ENCODE peak calls at places on chromosomes 2 and 18, in five cellular contexts. R, W, B, C and H are unnamed samples.

GRCh38 chr2:39875914-39876267 is 96.8 kb upstream of the THUMPD2 start:
- DNase-seq in R (no peak), W (no peak), B (no peak), C (no peak), H (no peak)

GRCh38 chr2:199975297-199975895 is 20.0 kb downstream of the MAIP1 start:
- DNase-seq in R (no peak), W (no peak), B (no peak), C (no peak), H (no peak)

GRCh38 chr18:55415258-55415871 is 172.6 kb downstream of the TCF4 start:
- DNase-seq in R (peak; percentile 82), W (peak; percentile 86), B (peak; percentile 86), C (peak; percentile 96), H (peak; percentile 61)

GRCh38 chr18:41140506-41140905 is 814.5 kb upstream of the PIK3C3 start:
- DNase-seq in R (no peak), W (no peak), B (no peak), C (no peak), H (no peak)

GRCh38 chr2:172588931-172589330 is 33.0 kb downstream of the PDK1 start:
- DNase-seq in R (no peak), W (peak; percentile 23), B (no peak), C (no peak), H (no peak)

GRCh38 chr2:47221039-47221438 is 65.9 kb upstream of the STPG4 start:
- DNase-seq in R (no peak), W (no peak), B (no peak), C (no peak), H (no peak)

GRCh38 chr2:189350515-189351209 is 90.6 kb upstream of the WDR75 start:
- DNase-seq in R (no peak), W (no peak), B (no peak), C (no peak), H (no peak)

GRCh38 chr2:61670591-61671503 is 132.7 kb upstream of the XPO1 start:
- DNase-seq in R (peak; percentile 49), W (peak; percentile 37), B (peak; percentile 63), C (peak; percentile 70), H (no peak)

GRCh38 chr2:78541451-78542267 is 483.8 kb upstream of the REG3G start:
- DNase-seq in R (no peak), W (no peak), B (no peak), C (no peak), H (no peak)

GRCh38 chr2:84297155-84297554 is 161.9 kb downstream of the SUCLG1 start:
- DNase-seq in R (peak; percentile 77), W (no peak), B (no peak), C (no peak), H (no peak)

GRCh38 chr18:33983126-33983525 is 241.6 kb downstream of the NOL4 start:
- DNase-seq in R (no peak), W (no peak), B (no peak), C (no peak), H (no peak)

GRCh38 chr2:30398488-30398887 is 48.6 kb upstream of the LCLAT1 start:
- DNase-seq in R (no peak), W (no peak), B (no peak), C (no peak), H (no peak)

GRCh38 chr2:164657129-164657528 is 35.8 kb upstream of the GRB14 start:
- DNase-seq in R (no peak), W (no peak), B (no peak), C (no peak), H (no peak)

GRCh38 chr2:174902491-174903242 is 102.5 kb downstream of the CHN1 start:
- DNase-seq in R (no peak), W (no peak), B (no peak), C (no peak), H (no peak)

GRCh38 chr2:70959851-70960832 is 18.3 kb upstream of the ANKRD53 start:
- DNase-seq in R (no peak), W (peak; percentile 11), B (peak; percentile 20), C (peak; percentile 88), H (peak; percentile 36)

DNA sequence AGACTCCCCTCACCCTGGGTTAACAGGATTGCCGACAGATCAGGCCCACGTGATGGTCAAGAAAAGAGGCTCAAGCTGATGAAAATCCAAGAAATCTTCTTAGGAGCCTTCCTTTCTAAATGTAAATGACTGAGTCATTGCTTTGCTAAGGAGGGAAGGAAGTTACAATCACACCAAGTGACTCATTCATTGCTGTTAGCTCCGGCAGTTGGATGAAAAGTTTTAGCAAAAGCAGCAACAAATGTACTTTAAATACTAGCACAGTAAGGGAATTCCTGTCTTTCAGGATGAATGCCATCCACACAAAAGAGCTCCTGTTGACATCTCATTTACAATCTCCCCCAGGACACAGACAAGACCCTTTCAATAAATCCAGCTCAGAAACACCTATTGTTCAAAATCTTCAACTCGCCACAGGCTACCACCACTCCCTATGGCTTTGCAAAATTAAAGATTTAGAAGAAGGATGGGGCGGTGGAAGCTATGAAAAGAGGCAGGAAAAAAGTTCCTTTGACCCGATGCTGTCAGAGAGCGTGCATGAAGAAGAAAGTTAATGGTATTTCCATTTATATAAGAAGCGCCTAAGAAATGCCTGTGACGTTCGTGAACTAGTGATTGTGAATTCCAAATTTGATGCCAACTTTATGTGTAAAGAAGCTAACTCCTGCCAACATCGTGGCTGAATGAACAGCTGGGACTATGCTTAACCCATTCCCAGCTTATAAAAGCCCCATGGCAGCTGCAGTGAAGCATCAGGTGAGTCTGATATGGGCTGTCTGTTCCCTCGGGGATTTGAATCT is 153.7 kb downstream of the TGIF1 start:
- DNase-seq in R (no peak), W (peak; percentile 62), B (peak; percentile 55), C (no peak), H (no peak)
- TF ChIP-seq POLR2AphosphoS5 in R (peak; percentile 86), W (peak; percentile 17), B (peak; percentile 85), C (peak; percentile 49), H (no peak)

GRCh38 chr18:50586710-50587109 is 26.8 kb downstream of the MAPK4 start:
- DNase-seq in R (no peak), W (no peak), B (no peak), C (no peak), H (no peak)
- TF ChIP-seq CTCF in R (no peak), W (no peak), B (no peak), C (no peak), H (no peak)

GRCh38 chr2:98501223-98501622 is 56.6 kb downstream of the INPP4A start:
- DNase-seq in R (no peak), W (no peak), B (no peak), C (no peak), H (no peak)

GRCh38 chr2:98500561-98500960 is 55.9 kb downstream of the INPP4A start:
- DNase-seq in R (no peak), W (no peak), B (no peak), C (no peak), H (no peak)

GRCh38 chr2:98502556-98503335 is 58.1 kb downstream of the INPP4A start:
- DNase-seq in R (no peak), W (no peak), B (no peak), C (no peak), H (no peak)

GRCh38 chr2:98503481-98504096 is 58.9 kb downstream of the INPP4A start:
- DNase-seq in R (no peak), W (no peak), B (no peak), C (no peak), H (no peak)

GRCh38 chr2:98501896-98502295 is 57.2 kb downstream of the INPP4A start:
- DNase-seq in R (no peak), W (no peak), B (no peak), C (no peak), H (no peak)
- TF ChIP-seq POLR2A in R (no peak), W (no peak), B (no peak), C (no peak), H (no peak)

GRCh38 chr2:25129901-25130520 is 38.4 kb downstream of the POMC start:
- DNase-seq in R (no peak), W (no peak), B (no peak), C (no peak), H (no peak)

GRCh38 chr2:25132296-25132630 is 36.1 kb downstream of the POMC start:
- DNase-seq in R (no peak), W (no peak), B (no peak), C (no peak), H (no peak)

GRCh38 chr2:25131253-25131566 is 37.2 kb downstream of the POMC start:
- DNase-seq in R (no peak), W (no peak), B (no peak), C (no peak), H (no peak)

GRCh38 chr2:25132693-25133092 is 35.7 kb downstream of the POMC start:
- DNase-seq in R (no peak), W (no peak), B (no peak), C (no peak), H (no peak)

GRCh38 chr2:25131567-25132295 is 36.6 kb downstream of the POMC start:
- DNase-seq in R (peak; percentile 65), W (no peak), B (peak; percentile 30), C (no peak), H (no peak)
- TF ChIP-seq POLR2AphosphoS5 in R (no peak), W (no peak), B (no peak), C (no peak), H (no peak)

GRCh38 chr18:22591231-22591630 is 173.5 kb upstream of the CTAGE1 start:
- DNase-seq in R (no peak), W (no peak), B (no peak), C (no peak), H (no peak)

GRCh38 chr18:22585333-22585732 is 167.6 kb upstream of the CTAGE1 start:
- DNase-seq in R (no peak), W (no peak), B (no peak), C (no peak), H (no peak)

DNA sequence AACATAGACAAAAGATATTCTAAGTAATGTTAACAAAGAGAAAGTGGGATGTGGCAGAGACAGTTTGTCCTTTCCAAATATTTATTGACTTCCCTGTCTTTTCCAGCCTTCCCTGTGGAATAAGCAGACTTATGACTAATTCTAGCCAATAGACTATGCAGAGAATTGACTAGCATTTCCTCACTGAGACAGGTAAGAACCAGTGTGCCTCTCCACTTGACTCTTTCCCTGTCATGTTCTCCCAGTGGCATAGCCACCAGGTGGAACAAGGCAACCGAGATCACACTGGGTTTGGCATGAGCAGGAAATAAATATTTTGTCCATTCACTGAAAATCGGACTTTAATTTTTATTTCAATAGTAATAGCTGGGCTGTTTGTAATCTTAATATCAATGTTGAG is 168.1 kb upstream of the CTAGE1 start:
- DNase-seq in R (no peak), W (no peak), B (no peak), C (no peak), H (no peak)
- TF ChIP-seq CTCF in R (no peak), W (no peak), B (no peak), C (no peak), H (no peak)

GRCh38 chr2:63040586-63040985 is 10.0 kb upstream of the OTX1 start:
- DNase-seq in R (no peak), W (no peak), B (no peak), C (no peak), H (no peak)
- TF ChIP-seq POLR2A in R (no peak), W (no peak), B (no peak), C (no peak), H (no peak)

GRCh38 chr2:23484767-23485166 is 99.8 kb downstream of the KLHL29 start:
- DNase-seq in R (no peak), W (no peak), B (no peak), C (no peak), H (no peak)
- TF ChIP-seq POLR2AphosphoS5 in R (no peak), W (no peak), B (no peak), C (no peak), H (no peak)